ENCODE peak calls at places on chromosomes 7 and 10, in five cellular contexts. L is AG04450, Y is left ventricle myocardium inferior, Z is right atrium auricular region, P is IMR-90. K is an unnamed sample.

GRCh38 chr7:102253076-102253972 is 33.3 kb upstream of the SH2B2 start:
- DNase-seq in L (no peak), Y (no peak), Z (no peak), P (no peak), K (no peak)

GRCh38 chr10:76007206-76007605 is 575.8 kb downstream of the LRMDA start:
- DNase-seq in L (no peak), Y (no peak), Z (no peak), P (no peak), K (no peak)

GRCh38 chr10:132832186-132832983 is 46.4 kb upstream of the NKX6-2 start:
- DNase-seq in L (no peak), Y (no peak), Z (no peak), P (no peak), K (no peak)

GRCh38 chr7:38292442-38292841 is 19.0 kb upstream of the TARP start:
- DNase-seq in L (no peak), Y (no peak), Z (no peak), P (no peak), K (no peak)

GRCh38 chr10:103276941-103277712 is at the start of gene INA:
- DNase-seq in L (no peak), Y (no peak), Z (no peak), P (peak; percentile 61), K (no peak)

GRCh38 chr10:3758491-3758970 is 26.5 kb downstream of the KLF6 start:
- DNase-seq in L (no peak), Y (no peak), Z (no peak), P (no peak), K (no peak)

GRCh38 chr7:101664893-101665471 is 35.9 kb upstream of the MYL10 start:
- DNase-seq in L (no peak), Y (no peak), Z (no peak), P (no peak), K (no peak)

GRCh38 chr10:74263996-74264395 is 113.0 kb downstream of the ADK start:
- DNase-seq in L (no peak), Y (no peak), Z (no peak), P (no peak), K (no peak)

GRCh38 chr10:116796910-116797513 is 52.3 kb upstream of the ENO4 start:
- DNase-seq in L (peak; percentile 30), Y (peak; percentile 54), Z (peak; percentile 67), P (peak; percentile 61), K (no peak)

GRCh38 chr7:139603896-139604295 is 80.4 kb downstream of the CLEC2L start:
- DNase-seq in L (no peak), Y (peak; percentile 39), Z (no peak), P (no peak), K (no peak)
- TF ChIP-seq CTCF in L (no peak), Y (no peak), Z (no peak), P (no peak), K (no peak)

DNA sequence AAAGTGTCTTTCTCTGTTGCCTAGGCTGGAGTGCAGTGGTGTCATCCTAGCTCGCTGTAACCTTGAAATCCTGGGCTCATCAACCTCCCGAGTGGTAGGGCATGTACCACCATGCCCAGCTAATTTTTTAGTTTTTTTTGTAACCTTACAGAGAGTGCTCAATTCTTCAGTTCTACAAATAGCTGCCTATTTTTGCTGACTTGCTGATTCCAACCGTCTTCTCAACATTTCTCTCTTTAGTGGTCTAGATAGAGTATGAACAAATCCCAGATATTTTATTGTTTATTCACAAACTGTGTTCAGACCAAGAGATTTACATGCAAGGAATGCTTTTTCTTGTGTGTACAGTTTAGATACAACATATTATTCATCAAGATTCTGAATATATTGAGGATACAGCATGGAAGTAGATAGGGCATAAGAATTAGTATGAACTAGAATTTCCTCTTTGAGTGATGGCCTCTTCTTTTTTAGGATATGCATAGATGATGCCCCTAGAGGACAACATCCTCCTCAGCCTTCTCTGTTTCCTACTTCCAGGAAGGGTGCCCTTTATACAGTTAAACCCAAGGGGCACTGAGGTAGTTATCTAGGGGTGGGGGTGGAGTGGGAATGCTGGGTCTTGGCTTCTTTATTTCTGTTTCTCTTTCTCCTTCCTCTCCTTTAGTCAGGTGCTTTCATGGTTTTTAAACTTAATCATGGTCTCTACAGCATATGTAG is 26.0 kb downstream of the PRPF18 start:
- DNase-seq in L (no peak), Y (no peak), Z (no peak), P (no peak), K (no peak)
- H3K27ac ChIP-seq in L (no peak overlapping the region), Y (no peak overlapping the region), Z (no peak overlapping the region), P (no peak overlapping the region), K (no peak overlapping the region)

GRCh38 chr10:127196955-127197432 is 603 bp upstream of the INSYN2A start:
- DNase-seq in L (no peak), Y (no peak), Z (no peak), P (no peak), K (no peak)

GRCh38 chr10:127195041-127195506 is 1.3 kb downstream of the INSYN2A start:
- DNase-seq in L (no peak), Y (no peak), Z (no peak), P (no peak), K (no peak)

GRCh38 chr10:127194598-127194997 is 1.8 kb downstream of the INSYN2A start:
- DNase-seq in L (no peak), Y (no peak), Z (no peak), P (no peak), K (no peak)

GRCh38 chr10:127195571-127196226 is 692 bp downstream of the INSYN2A start:
- DNase-seq in L (no peak), Y (no peak), Z (no peak), P (peak; percentile 12), K (no peak)

GRCh38 chr10:127196227-127196954 is at the start of gene INSYN2A:
- DNase-seq in L (no peak), Y (peak; percentile 32), Z (no peak), P (peak; percentile 44), K (no peak)
- TF ChIP-seq CTCF in L (peak; percentile 52), Y (peak; percentile 19), Z (no peak), P (peak; percentile 39), K (no peak)

GRCh38 chr7:35329026-35329425 is 75.1 kb upstream of the TBX20 start:
- DNase-seq in L (no peak), Y (no peak), Z (no peak), P (no peak), K (no peak)

GRCh38 chr7:35334511-35334910 is 80.6 kb upstream of the TBX20 start:
- DNase-seq in L (no peak), Y (no peak), Z (no peak), P (no peak), K (no peak)

GRCh38 chr7:35331730-35332678 is 78.1 kb upstream of the TBX20 start:
- DNase-seq in L (no peak), Y (no peak), Z (no peak), P (no peak), K (no peak)

GRCh38 chr7:35336444-35336843 is 82.5 kb upstream of the TBX20 start:
- DNase-seq in L (no peak), Y (peak; percentile 19), Z (no peak), P (no peak), K (no peak)

GRCh38 chr7:35333265-35333664 is 79.4 kb upstream of the TBX20 start:
- DNase-seq in L (no peak), Y (no peak), Z (no peak), P (no peak), K (no peak)
- H3K27ac ChIP-seq in L (no peak overlapping the region), Y (peak overlapping the region; percentile 36), Z (peak overlapping the region; percentile 55), P (no peak overlapping the region), K (no peak overlapping the region)

GRCh38 chr10:111078505-111079185 is 1.8 kb downstream of the ADRA2A start:
- DNase-seq in L (no peak), Y (no peak), Z (no peak), P (no peak), K (no peak)
- TF ChIP-seq CTCF in L (no peak), Y (no peak), Z (no peak), P (no peak), K (no peak)

GRCh38 chr7:99020413-99020715 is 123.5 kb downstream of the SMURF1 start:
- DNase-seq in L (no peak), Y (no peak), Z (no peak), P (no peak), K (no peak)
- H3K27ac ChIP-seq in L (no peak overlapping the region), Y (no peak overlapping the region), Z (no peak overlapping the region), P (no peak overlapping the region), K (no peak overlapping the region)